ENCODE peak calls at places on chromosomes 2 and 18, in five cellular contexts. S is GM04503; H is CD8-positive, alpha-beta memory T cell; O is Jurkat, Clone E6-1; V is GOT3. Z is an unnamed sample.

GRCh38 chr2:157592374-157592773 is 36.3 kb downstream of the ACVR1C start:
- DNase-seq in S (no peak), O (no peak), H (no peak), V (no peak), Z (no peak)

GRCh38 chr2:215921884-215922283 is 91.5 kb downstream of the MREG start:
- DNase-seq in O (no peak), V (no peak), H (no peak), S (no peak), Z (no peak)

GRCh38 chr2:101253713-101254085 is 1.0 kb downstream of the CNOT11 start:
- DNase-seq in O (no peak), H (no peak), S (no peak), V (no peak), Z (no peak)

GRCh38 chr2:3265981-3266726 is 111.5 kb downstream of the EIPR1 start:
- DNase-seq in H (no peak), S (no peak), V (no peak), O (no peak), Z (no peak)

GRCh38 chr2:150286730-150287362 is 200.6 kb downstream of the RND3 start:
- DNase-seq in S (no peak), O (no peak), H (no peak), V (no peak), Z (no peak)

GRCh38 chr2:164504253-164504652 is 117.0 kb downstream of the GRB14 start:
- DNase-seq in S (no peak), H (no peak), O (peak; percentile 5), V (no peak), Z (peak; percentile 11)

GRCh38 chr18:2994603-2995432 is 18.1 kb downstream of the LPIN2 start:
- DNase-seq in O (no peak), H (peak; percentile 73), S (no peak), V (no peak), Z (no peak)

GRCh38 chr2:120310136-120310535 is 35.8 kb upstream of the INHBB start:
- DNase-seq in V (no peak), H (no peak), O (no peak), S (no peak), Z (no peak)

GRCh38 chr2:62402156-62402555 is 103.8 kb downstream of the TMEM17 start:
- DNase-seq in O (no peak), H (no peak), V (no peak), S (no peak), Z (no peak)

Z was measured in DND-41.